ENCODE peak calls at places on chromosomes 7 and 10, in ten cellular contexts. V is substantia nigra; L is mucosa of gallbladder; G is iPS-NIHi11; D is midbrain; T is stimulated activated CD4-positive, alpha-beta T cell treated with anti-CD3 and anti-CD28 coated beads, Interleukin-2, amount 100 ng/mL, for 48 hours; X is mucosa of descending colon; F is NCI-H460; A is left cardiac atrium; J is naive thymus-derived CD8-positive, alpha-beta T cell. R is an unnamed sample.

GRCh38 chr7:41732279-41733062 is 29.6 kb upstream of the INHBA start:
- DNase-seq in V (no peak), L (no peak), G (no peak), D (no peak), T (no peak), X (no peak), F (peak; percentile 24), A (no peak), J (no peak), R (no peak)

GRCh38 chr7:23471090-23471859 is 984 bp upstream of the IGF2BP3 start:
- DNase-seq in V (no peak), L (no peak), G (peak; percentile 77), D (no peak), T (no peak), X (peak; percentile 53), F (peak; percentile 86), A (no peak), J (peak; percentile 20), R (peak; percentile 88)

GRCh38 chr7:37901236-37901827 is 15.3 kb downstream of the SFRP4 start:
- DNase-seq in V (no peak), L (no peak), G (peak; percentile 67), D (peak; percentile 23), T (no peak), X (no peak), F (peak; percentile 55), A (no peak), J (no peak), R (peak; percentile 43)

GRCh38 chr7:75567948-75568595 is 76.0 kb downstream of the SPDYE5 start:
- DNase-seq in V (peak; percentile 41), L (no peak), G (no peak), D (peak; percentile 50), T (no peak), X (no peak), F (no peak), A (no peak), J (no peak), R (no peak)

GRCh38 chr10:96719850-96720421 is 378 bp downstream of the PIK3AP1 start:
- DNase-seq in V (peak; percentile 44), L (peak; percentile 73), G (peak; percentile 74), D (no peak), T (peak; percentile 45), X (peak; percentile 84), F (no peak), A (peak; percentile 71), J (peak; percentile 25), R (no peak)

GRCh38 chr7:32496052-32496813 is 944 bp downstream of the AVL9 start:
- DNase-seq in V (no peak), L (no peak), G (no peak), D (no peak), T (no peak), X (no peak), F (no peak), A (no peak), J (no peak), R (peak; percentile 25)

GRCh38 chr10:86688398-86688921 is 20.1 kb downstream of the LDB3 start:
- DNase-seq in V (peak; percentile 42), L (peak; percentile 64), G (peak; percentile 84), D (peak; percentile 76), T (peak; percentile 44), X (peak; percentile 55), F (peak; percentile 63), A (peak; percentile 67), J (peak; percentile 48), R (peak; percentile 70)

GRCh38 chr10:76558586-76558985 is 1079.0 kb downstream of the KCNMA1 start:
- DNase-seq in V (no peak), L (peak; percentile 60), G (no peak), D (no peak), T (no peak), X (no peak), F (no peak), A (no peak), J (no peak), R (no peak)

GRCh38 chr7:157770716-157771320 is 434.0 kb downstream of the DNAJB6 start:
- DNase-seq in V (no peak), L (no peak), G (no peak), D (no peak), T (no peak), X (no peak), F (no peak), A (no peak), J (no peak), R (no peak)

GRCh38 chr7:44990520-44991023 is 9.4 kb upstream of the CCM2 start:
- DNase-seq in V (no peak), L (no peak), G (no peak), D (no peak), T (no peak), X (no peak), F (no peak), A (no peak), J (no peak), R (no peak)

GRCh38 chr7:23349484-23350157 is 50.5 kb downstream of the MALSU1 start:
- DNase-seq in V (no peak), L (no peak), G (peak; percentile 25), D (no peak), T (no peak), X (no peak), F (no peak), A (no peak), J (no peak), R (peak; percentile 69)

GRCh38 chr7:26451997-26452396 is 160.3 kb downstream of the SNX10 start:
- DNase-seq in V (no peak), L (no peak), G (peak; percentile 69), D (no peak), T (no peak), X (no peak), F (no peak), A (no peak), J (no peak), R (no peak)

GRCh38 chr10:43623351-43623750 is 17.1 kb downstream of the ZNF485 start:
- DNase-seq in V (no peak), L (no peak), G (no peak), D (no peak), T (no peak), X (no peak), F (no peak), A (no peak), J (peak; percentile 26), R (no peak)

GRCh38 chr7:47763063-47763974 is 181.4 kb upstream of the TNS3 start:
- DNase-seq in V (no peak), L (peak; percentile 32), G (peak; percentile 21), D (no peak), T (no peak), X (no peak), F (peak; percentile 77), A (no peak), J (no peak), R (no peak)

GRCh38 chr7:50068850-50069551 is 24.0 kb downstream of the ZPBP start:
- DNase-seq in V (no peak), L (peak; percentile 48), G (peak; percentile 71), D (peak; percentile 16), T (no peak), X (no peak), F (no peak), A (no peak), J (peak; percentile 59), R (no peak)

GRCh38 chr7:128406147-128406985 is 3.4 kb downstream of the IMPDH1 start:
- DNase-seq in V (no peak), L (no peak), G (peak; percentile 51), D (no peak), T (no peak), X (peak; percentile 52), F (no peak), A (no peak), J (no peak), R (no peak)